ENCODE peak calls at places on chromosomes 7 and 10, in nine cellular contexts. X is CD8-positive, alpha-beta T cell; W is Peyer's patch; Q is tibial artery; H is PC-3; L is upper lobe of right lung; D is heart right ventricle; O is right lobe of liver; N is psoas muscle. E is an unnamed sample.

GRCh38 chr7:29620531-29620930 is 56.9 kb downstream of the PRR15 start:
- DNase-seq in X (no peak), W (no peak), Q (no peak), H (peak; percentile 7), L (no peak), D (no peak), O (no peak), N (no peak), E (no peak)

GRCh38 chr10:59991117-59991516 is 84.8 kb upstream of the CCDC6 start:
- DNase-seq in X (no peak), W (no peak), Q (no peak), H (no peak), L (no peak), D (no peak), O (no peak), N (no peak), E (no peak)

GRCh38 chr7:47254081-47255006 is 327.6 kb downstream of the TNS3 start:
- DNase-seq in X (peak; percentile 33), W (peak; percentile 89), Q (peak; percentile 92), H (peak; percentile 63), L (peak; percentile 92), D (peak; percentile 73), O (peak; percentile 86), N (peak; percentile 95), E (peak; percentile 15)

GRCh38 chr7:66930341-66930740 is 9.3 kb downstream of the TMEM248 start:
- DNase-seq in X (no peak), W (no peak), Q (no peak), H (peak; percentile 5), L (no peak), D (no peak), O (no peak), N (no peak), E (peak; percentile 4)

GRCh38 chr7:51154201-51154600 is 162.4 kb downstream of the COBL start:
- DNase-seq in X (no peak), W (no peak), Q (no peak), H (no peak), L (no peak), D (no peak), O (no peak), N (no peak), E (no peak)

GRCh38 chr7:98354511-98355249 is 46.2 kb downstream of the BAIAP2L1 start:
- DNase-seq in X (no peak), W (peak; percentile 84), Q (no peak), H (peak; percentile 96), L (peak; percentile 79), D (no peak), O (no peak), N (no peak), E (peak; percentile 80)

GRCh38 chr7:121456785-121457359 is 60.8 kb upstream of the FAM3C start:
- DNase-seq in X (no peak), W (no peak), Q (no peak), H (no peak), L (no peak), D (no peak), O (no peak), N (no peak), E (no peak)

GRCh38 chr10:6493521-6494451 is 86.3 kb downstream of the PRKCQ start:
- DNase-seq in X (no peak), W (no peak), Q (no peak), H (no peak), L (no peak), D (no peak), O (no peak), N (no peak), E (peak; percentile 76)

GRCh38 chr10:90317172-90317571 is 540.7 kb downstream of the HTR7 start:
- DNase-seq in X (no peak), W (no peak), Q (no peak), H (no peak), L (no peak), D (no peak), O (no peak), N (no peak), E (no peak)

GRCh38 chr10:86110156-86110786 is 256.3 kb downstream of the GRID1 start:
- DNase-seq in X (no peak), W (no peak), Q (no peak), H (no peak), L (no peak), D (no peak), O (no peak), N (no peak), E (no peak)

GRCh38 chr7:33722383-33723096 is 182.8 kb upstream of the BMPER start:
- DNase-seq in X (no peak), W (no peak), Q (peak; percentile 83), H (peak; percentile 90), L (no peak), D (no peak), O (no peak), N (peak; percentile 84), E (peak; percentile 77)

GRCh38 chr10:101974091-101974799 is 81.7 kb downstream of the ARMH3 start:
- DNase-seq in X (no peak), W (no peak), Q (no peak), H (no peak), L (no peak), D (peak; percentile 13), O (no peak), N (no peak), E (no peak)

GRCh38 chr7:108135446-108136190 is 5.5 kb upstream of the LAMB4 start:
- DNase-seq in X (no peak), W (peak; percentile 61), Q (no peak), H (no peak), L (no peak), D (no peak), O (no peak), N (no peak), E (no peak)

GRCh38 chr10:11748866-11749265 is 6.7 kb downstream of the ECHDC3 start:
- DNase-seq in X (no peak), W (no peak), Q (no peak), H (no peak), L (no peak), D (no peak), O (no peak), N (no peak), E (no peak)

GRCh38 chr7:134813668-134814067 is 34.2 kb downstream of the CALD1 start:
- DNase-seq in X (no peak), W (no peak), Q (no peak), H (no peak), L (no peak), D (no peak), O (no peak), N (no peak), E (no peak)

GRCh38 chr10:129042747-129043146 is 424.3 kb upstream of the MGMT start:
- DNase-seq in X (no peak), W (no peak), Q (no peak), H (no peak), L (no peak), D (no peak), O (no peak), N (no peak), E (no peak)

GRCh38 chr10:27819781-27820531 is 74.3 kb upstream of the MKX start:
- DNase-seq in X (no peak), W (no peak), Q (no peak), H (peak; percentile 53), L (no peak), D (peak; percentile 55), O (no peak), N (peak; percentile 50), E (peak; percentile 2)

GRCh38 chr10:44206127-44206818 is 178.6 kb downstream of the CXCL12 start:
- DNase-seq in X (no peak), W (no peak), Q (no peak), H (no peak), L (no peak), D (no peak), O (no peak), N (no peak), E (no peak)

GRCh38 chr10:119263966-119264621 is 56.7 kb downstream of the GRK5 start:
- DNase-seq in X (no peak), W (no peak), Q (peak; percentile 5), H (no peak), L (no peak), D (no peak), O (no peak), N (no peak), E (no peak)

GRCh38 chr7:115297651-115298050 is 375.8 kb downstream of the MDFIC start:
- DNase-seq in X (no peak), W (no peak), Q (no peak), H (peak; percentile 39), L (no peak), D (no peak), O (no peak), N (no peak), E (peak; percentile 90)
- TF ChIP-seq CTCF in X (no peak), W (no peak), Q (no peak), H (no peak), L (no peak), D (no peak), O (no peak), N (no peak), E (peak; percentile 41)

DNA sequence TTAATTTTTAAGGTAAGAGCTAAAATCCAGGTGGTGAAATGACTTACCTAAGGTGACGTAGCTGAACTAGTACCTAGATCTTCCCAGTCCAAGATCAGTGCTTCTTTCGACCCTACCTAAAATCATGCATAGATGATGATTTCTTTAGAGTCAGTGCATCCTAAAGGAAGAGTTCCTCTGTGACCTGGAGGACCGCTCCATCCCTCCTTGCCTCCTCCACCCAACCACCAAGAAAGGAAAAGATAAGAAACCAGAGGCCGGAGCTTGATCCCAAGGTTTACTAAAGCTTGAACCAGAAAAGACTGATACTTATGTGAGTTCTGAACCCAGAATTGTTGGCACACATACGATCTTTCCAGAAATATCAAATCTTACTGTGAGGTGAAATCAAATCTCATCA is 101.8 kb downstream of the CABCOCO1 start:
- DNase-seq in X (no peak), W (no peak), Q (no peak), H (no peak), L (no peak), D (no peak), O (no peak), N (no peak), E (no peak)
- H3K4me1 ChIP-seq in X (peaks cover 7% of the 10 kb centered on the region), W (peaks cover 12% of the 10 kb centered on the region), Q (no peaks in the 10 kb centered on the region), H (peaks cover 30% of the 10 kb centered on the region), L (no peaks in the 10 kb centered on the region), D (no peaks in the 10 kb centered on the region), O (no peaks in the 10 kb centered on the region), N (no peaks in the 10 kb centered on the region), E (peaks cover 10% of the 10 kb centered on the region)

GRCh38 chr7:55107946-55108345 is 89.1 kb downstream of the EGFR start:
- DNase-seq in X (no peak), W (no peak), Q (no peak), H (peak; percentile 58), L (no peak), D (no peak), O (no peak), N (no peak), E (peak; percentile 66)
- H3K27me3 ChIP-seq in X (no peaks in the 10 kb centered on the region), W (no peaks in the 10 kb centered on the region), Q (no peaks in the 10 kb centered on the region), H (no peaks in the 10 kb centered on the region), L (no peaks in the 10 kb centered on the region), D (no peaks in the 10 kb centered on the region), O (no peaks in the 10 kb centered on the region), N (no peaks in the 10 kb centered on the region), E (no peaks in the 10 kb centered on the region)

DNA sequence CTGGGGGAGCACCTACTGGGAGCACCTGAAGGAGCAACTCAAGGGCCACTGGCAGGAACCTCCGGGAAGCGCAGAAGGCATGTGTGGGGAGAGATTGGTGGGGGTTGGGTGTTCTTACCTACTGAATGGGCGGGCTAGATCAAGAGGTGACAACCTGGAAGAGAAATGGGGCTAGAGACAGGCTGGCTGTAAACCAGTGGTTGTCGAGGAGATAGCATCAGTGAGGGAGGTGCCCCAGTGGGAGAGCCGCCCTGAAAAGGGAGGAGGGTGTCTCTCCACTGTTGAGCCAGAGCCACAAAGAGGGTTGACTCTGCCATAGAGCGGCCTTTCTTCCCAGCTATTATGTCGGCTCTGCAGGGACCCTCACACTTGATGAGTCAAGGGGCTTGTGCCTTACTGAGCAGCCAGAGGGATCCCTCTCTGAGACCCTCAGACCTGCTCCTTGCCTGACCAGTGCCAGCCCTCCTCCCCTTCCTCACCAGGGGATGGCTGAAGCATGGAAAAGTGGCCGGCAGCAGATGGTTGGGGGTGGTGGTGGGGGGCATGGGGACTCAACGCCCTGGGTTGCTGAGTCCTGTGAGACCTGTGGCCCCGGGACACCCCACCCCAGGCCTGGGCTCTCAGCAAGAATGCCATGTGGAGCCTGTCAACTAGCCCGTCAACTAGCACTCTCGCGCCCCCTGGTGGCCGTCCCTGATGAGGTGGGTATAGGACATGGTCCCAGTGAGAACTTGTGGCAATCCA is 36.4 kb upstream of the PURB start:
- DNase-seq in X (peak; percentile 92), W (peak; percentile 97), Q (peak; percentile 89), H (peak; percentile 78), L (peak; percentile 96), D (peak; percentile 89), O (peak; percentile 90), N (peak; percentile 95), E (no peak)
- TF ChIP-seq CTCF in X (peak; percentile 87), W (peak; percentile 83), Q (peak; percentile 72), H (peak; percentile 86), L (peak; percentile 91), D (peak; percentile 91), O (peak; percentile 88), N (peak; percentile 91), E (peak; percentile 83)

E was measured in foreskin keratinocyte.